ENCODE peak calls at places on chromosomes 6 and 20, in five cellular contexts. P is H1, F is neuronal stem cell, W is trophoblast cell, N is mesenchymal stem cell. U is an unnamed sample.

GRCh38 chr6:44339301-44339700 is 3.1 kb upstream of the SPATS1 start:
- DNase-seq in P (no peak), F (no peak), W (no peak), N (no peak), U (no peak)

GRCh38 chr20:46007671-46008070 is 1.0 kb upstream of the MMP9 start:
- DNase-seq in P (no peak), F (no peak), W (no peak), N (no peak), U (no peak)

GRCh38 chr20:35004051-35004725 is 48.5 kb downstream of the MYH7B start:
- DNase-seq in P (no peak), F (no peak), W (no peak), N (no peak), U (no peak)

GRCh38 chr20:10986586-10986985 is 312.8 kb upstream of the JAG1 start:
- DNase-seq in P (no peak), F (no peak), W (no peak), N (no peak), U (no peak)

GRCh38 chr6:14743126-14743464 is 502.8 kb upstream of the JARID2 start:
- DNase-seq in P (no peak), F (no peak), W (no peak), N (no peak), U (no peak)

GRCh38 chr6:140548379-140548778 is 1173.9 kb upstream of the CITED2 start:
- DNase-seq in P (no peak), F (no peak), W (peak), N (no peak), U (no peak)

GRCh38 chr6:81204741-81205140 is 547.7 kb downstream of the TENT5A start:
- DNase-seq in P (no peak), F (peak), W (no peak), N (peak), U (no peak)

GRCh38 chr6:169859978-169860703 is 108.7 kb downstream of the ERMARD start:
- DNase-seq in P (peak), F (no peak), W (no peak), N (no peak), U (no peak)

GRCh38 chr6:132780770-132781371 is 17.6 kb downstream of the SLC18B1 start:
- DNase-seq in P (no peak), F (no peak), W (no peak), N (peak), U (no peak)

GRCh38 chr20:54220722-54221121 is 12.8 kb downstream of the PFDN4 start:
- DNase-seq in P (no peak), F (no peak), W (no peak), N (no peak), U (no peak)

GRCh38 chr20:46631212-46631869 is 19.9 kb downstream of the SLC13A3 start:
- DNase-seq in P (no peak), F (no peak), W (peak), N (peak), U (no peak)

GRCh38 chr6:8006208-8006607 is 58.0 kb downstream of the BLOC1S5 start:
- DNase-seq in P (no peak), F (no peak), W (peak), N (peak), U (no peak)

GRCh38 chr6:2858678-2859324 is 17.1 kb upstream of the SERPINB1 start:
- DNase-seq in P (no peak), F (no peak), W (peak), N (peak), U (no peak)

GRCh38 chr20:38725959-38726848 is 1.9 kb downstream of the SLC32A1 start:
- DNase-seq in P (peak), F (peak), W (peak), N (peak), U (peak)

GRCh38 chr6:117267766-117268534 is 2.6 kb downstream of the VGLL2 start:
- DNase-seq in P (peak), F (no peak), W (no peak), N (no peak), U (peak)

GRCh38 chr6:35552285-35552917 is 39.7 kb upstream of the TULP1 start:
- DNase-seq in P (peak), F (no peak), W (peak), N (peak), U (peak)

GRCh38 chr6:40962241-40962640 is 76.8 kb downstream of the UNC5CL start:
- DNase-seq in P (no peak), F (no peak), W (no peak), N (peak), U (no peak)

GRCh38 chr6:129936329-129937165 is 75.4 kb upstream of the TMEM244 start:
- DNase-seq in P (no peak), F (peak), W (peak), N (peak), U (peak)

GRCh38 chr6:93413190-93413589 is 6.2 kb downstream of the EPHA7 start:
- DNase-seq in P (no peak), F (no peak), W (no peak), N (no peak), U (no peak)

GRCh38 chr6:21992178-21992967 is 304.5 kb downstream of the PRL start:
- DNase-seq in P (no peak), F (no peak), W (no peak), N (peak), U (no peak)

GRCh38 chr20:59680148-59680650 is 75.9 kb downstream of the PHACTR3 start:
- DNase-seq in P (no peak), F (no peak), W (no peak), N (no peak), U (no peak)

GRCh38 chr6:13733178-13733851 is 21.7 kb upstream of the RANBP9 start:
- DNase-seq in P (no peak), F (no peak), W (peak), N (peak), U (no peak)

GRCh38 chr6:75278474-75279077 is 6.0 kb downstream of the TMEM30A start:
- DNase-seq in P (no peak), F (no peak), W (no peak), N (no peak), U (no peak)

GRCh38 chr20:24381886-24382285 is 87.5 kb upstream of the SYNDIG1 start:
- DNase-seq in P (no peak), F (no peak), W (no peak), N (no peak), U (no peak)

GRCh38 chr20:43910564-43910963 is 4.1 kb upstream of the TOX2 start:
- DNase-seq in P (no peak), F (no peak), W (no peak), N (no peak), U (no peak)

GRCh38 chr6:73028893-73029450 is 196.3 kb downstream of the KHDC1L start:
- DNase-seq in P (no peak), F (no peak), W (no peak), N (no peak), U (no peak)

GRCh38 chr6:153167907-153168306 is 36.8 kb upstream of the RGS17 start:
- DNase-seq in P (no peak), F (no peak), W (no peak), N (no peak), U (no peak)

GRCh38 chr6:21665436-21666199 is 72.1 kb downstream of the SOX4 start:
- DNase-seq in P (peak), F (peak), W (no peak), N (no peak), U (peak)

GRCh38 chr20:64062276-64062595 is 762 bp upstream of the TCEA2 start:
- DNase-seq in P (no peak), F (no peak), W (no peak), N (no peak), U (no peak)

GRCh38 chr6:36735110-36735971 is 37.7 kb downstream of the RAB44 start:
- DNase-seq in P (no peak), F (no peak), W (no peak), N (peak), U (no peak)

GRCh38 chr20:57838670-57839142 is 128.9 kb upstream of the PMEPA1 start:
- DNase-seq in P (peak), F (no peak), W (no peak), N (no peak), U (peak)

GRCh38 chr6:106141441-106142237 is 55.5 kb downstream of the PRDM1 start:
- DNase-seq in P (no peak), F (no peak), W (no peak), N (no peak), U (no peak)

GRCh38 chr6:80547827-80548226 is 441.4 kb downstream of the BCKDHB start:
- DNase-seq in P (no peak), F (no peak), W (no peak), N (peak), U (no peak)

GRCh38 chr6:122789078-122789861 is at the start of gene SMPDL3A:
- DNase-seq in P (peak), F (peak), W (peak), N (peak), U (peak)
- H2BK120ac ChIP-seq in P (no peak), F (no peak), W (peak), N (peak), U (no peak)

DNA sequence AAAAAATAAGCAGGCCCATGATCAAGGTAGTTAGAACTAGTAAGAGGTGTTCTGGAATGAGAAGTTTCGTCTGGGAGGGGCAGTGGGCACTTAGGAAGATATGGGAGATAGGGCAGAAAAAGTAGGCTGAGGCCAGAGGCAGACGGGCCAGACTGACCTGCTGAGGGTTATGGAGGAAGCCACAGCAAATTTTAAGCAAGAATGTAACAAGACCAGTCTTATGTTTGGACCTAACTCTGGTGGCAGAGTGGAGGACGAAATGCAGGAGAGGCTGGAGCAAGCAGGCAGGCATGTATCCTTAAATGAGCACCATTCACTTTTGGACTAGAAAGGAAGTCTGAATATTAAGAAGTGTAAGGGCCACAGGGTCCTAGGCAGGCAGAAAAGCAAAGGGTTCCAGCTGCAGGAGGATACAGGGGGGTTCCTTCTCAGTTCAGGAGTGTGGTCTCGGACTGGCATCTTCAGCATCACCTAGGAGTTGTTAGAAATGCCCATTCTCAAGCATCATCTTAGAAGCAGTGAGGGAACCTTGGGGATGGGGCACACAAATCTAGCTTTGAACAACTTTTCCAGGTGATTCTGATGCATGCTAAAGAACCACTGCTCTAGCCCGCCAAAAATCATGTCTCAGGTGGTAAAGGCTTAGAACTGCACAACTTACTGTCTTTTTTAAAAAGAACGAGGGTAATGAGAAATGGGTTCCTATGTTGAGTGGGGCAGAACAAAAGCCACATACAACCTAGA is 1.7 kb upstream of the DSTN start:
- DNase-seq in P (no peak), F (no peak), W (peak), N (no peak), U (no peak)
- H4K91ac ChIP-seq in P (no peak), F (no peak), W (peak), N (peak), U (no peak)

GRCh38 chr20:8126190-8126589 is 5.9 kb upstream of the PLCB1 start:
- DNase-seq in P (no peak), F (no peak), W (no peak), N (no peak), U (no peak)
- H2BK12ac ChIP-seq in P (no peak), F (no peak), W (no peak), N (no peak), U (no peak)

GRCh38 chr20:50305636-50306477 is 115.2 kb downstream of the CEBPB start:
- DNase-seq in P (no peak), F (no peak), W (peak), N (peak), U (no peak)
- H2BK120ac ChIP-seq in P (no peak), F (peak), W (no peak), N (peak), U (no peak)

DNA sequence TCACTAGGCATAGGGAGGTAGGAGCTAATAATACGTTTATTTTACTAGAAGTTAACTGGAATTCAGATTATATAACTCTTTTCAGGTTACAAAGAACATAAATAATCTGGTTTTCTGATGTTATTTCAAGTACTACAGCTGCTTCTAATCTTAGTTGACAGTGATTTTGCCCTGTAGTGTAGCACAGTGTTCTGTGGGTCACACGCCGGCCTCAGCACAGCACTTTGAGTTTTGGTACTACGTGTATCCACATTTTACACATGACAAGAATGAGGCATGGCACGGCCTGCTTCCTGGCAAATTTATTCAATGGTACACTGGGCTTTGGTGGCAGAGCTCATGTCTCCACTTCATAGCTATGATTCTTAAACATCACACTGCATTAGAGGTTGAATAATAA is 1.1 kb downstream of the HFE start:
- DNase-seq in P (no peak), F (no peak), W (no peak), N (peak), U (no peak)
- H4K91ac ChIP-seq in P (no peak), F (no peak), W (no peak), N (no peak), U (no peak)

GRCh38 chr6:84501315-84501714 is 263.1 kb downstream of the TBX18 start:
- DNase-seq in P (no peak), F (no peak), W (no peak), N (no peak), U (no peak)
- H2BK12ac ChIP-seq in P (no peak), F (no peak), W (no peak), N (no peak), U (no peak)

DNA sequence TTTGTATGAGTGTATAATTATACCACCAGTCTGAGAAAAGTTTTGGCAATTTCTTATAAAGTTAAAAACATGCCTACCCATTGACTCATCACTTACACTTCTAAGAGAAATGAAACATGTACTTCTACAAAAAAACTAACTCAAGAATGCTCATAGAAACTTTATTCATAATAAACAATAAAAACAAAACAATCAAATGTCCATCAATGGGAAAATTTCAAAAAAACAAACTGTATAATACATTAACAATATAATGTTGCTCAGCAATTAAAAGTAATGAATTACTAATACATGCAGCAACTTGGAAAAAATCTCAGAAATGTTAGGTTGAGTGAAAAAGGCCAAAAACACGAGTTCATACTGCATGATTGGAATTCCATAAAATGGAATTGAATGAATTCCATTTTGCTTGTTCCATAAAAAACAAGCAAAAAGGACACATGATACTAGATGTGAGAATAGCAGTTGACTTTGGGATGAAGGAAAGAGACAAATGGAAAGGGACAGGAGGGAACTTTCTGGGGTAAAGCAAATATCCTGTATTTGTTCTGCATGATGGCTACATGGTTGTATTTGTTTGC is 726.6 kb downstream of the RFPL4B start:
- DNase-seq in P (no peak), F (no peak), W (peak), N (no peak), U (no peak)
- H2BK120ac ChIP-seq in P (no peak), F (no peak), W (no peak), N (no peak), U (no peak)

DNA sequence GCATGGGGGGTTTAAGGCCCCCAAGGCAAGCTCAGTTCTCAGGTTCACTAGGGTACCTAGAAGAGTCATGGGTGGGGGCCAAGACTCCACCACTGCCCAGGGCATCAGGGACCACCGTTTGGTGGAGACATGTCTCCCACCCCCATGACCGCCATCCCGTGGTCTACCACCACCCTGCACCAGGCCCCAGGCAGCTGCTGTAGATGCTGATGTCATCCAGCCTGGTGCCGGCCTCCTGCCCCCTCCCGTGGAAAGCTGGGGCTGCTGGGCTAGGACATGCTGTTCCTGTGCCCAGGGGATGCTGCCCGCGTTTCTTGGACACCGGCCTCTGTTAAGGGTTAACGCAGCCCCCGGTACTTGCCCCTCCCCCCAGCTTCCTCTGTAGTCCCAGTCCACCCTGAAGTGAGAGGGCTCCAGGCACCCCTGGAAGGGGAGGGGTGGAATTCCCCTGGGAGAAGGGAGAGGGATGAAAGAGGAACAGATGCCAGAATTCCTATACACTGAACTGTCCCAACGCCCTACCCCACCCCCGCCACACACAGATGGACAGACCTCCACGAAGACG is 587 bp downstream of the IP6K3 start:
- DNase-seq in P (peak), F (no peak), W (no peak), N (peak), U (peak)
- H4K91ac ChIP-seq in P (peak), F (no peak), W (peak), N (peak), U (no peak)

DNA sequence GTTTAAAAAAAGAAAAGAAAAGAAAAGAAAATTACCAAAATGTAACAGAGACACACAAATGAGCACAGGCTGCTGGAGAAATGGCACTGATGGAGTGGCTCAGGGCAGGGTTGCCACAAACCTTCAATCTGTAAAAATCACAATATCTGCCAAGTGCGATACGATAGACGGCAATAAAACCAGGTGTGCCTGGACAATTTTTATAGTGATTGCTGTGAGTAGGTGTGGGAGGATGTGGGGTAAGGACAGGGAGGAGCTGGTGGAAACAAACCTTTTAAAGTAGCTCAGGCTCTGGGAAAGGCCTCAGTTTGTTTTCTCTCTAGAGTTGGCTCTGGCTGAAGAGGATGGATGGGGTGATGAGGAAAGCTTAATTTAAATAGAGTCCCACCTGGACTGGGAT is 592.7 kb upstream of the AGPAT4 start:
- DNase-seq in P (no peak), F (no peak), W (no peak), N (no peak), U (no peak)
- H2BK12ac ChIP-seq in P (no peak), F (no peak), W (no peak), N (no peak), U (no peak)

U was measured in H9.